ENCODE peak calls at places on chromosomes 6 and 20, in six cellular contexts. One of them, this sample, is unnamed.

GRCh38 chr6:90086517-90086916 is 192.2 kb downstream of the GJA10 start:
- DNase-seq in cardiac muscle cell: no peak
- DNase-seq in heart left ventricle: no peak
- DNase-seq in mammary epithelial cell: peak; percentile 94
- DNase-seq in lower lobe of right lung: no peak
- DNase-seq in CD8-positive, alpha-beta memory T cell: no peak
- DNase-seq in this sample: no peak

GRCh38 chr6:16503919-16504554 is 257.2 kb downstream of the ATXN1 start:
- DNase-seq in cardiac muscle cell: no peak
- DNase-seq in heart left ventricle: no peak
- DNase-seq in mammary epithelial cell: no peak
- DNase-seq in lower lobe of right lung: no peak
- DNase-seq in CD8-positive, alpha-beta memory T cell: peak; percentile 47
- DNase-seq in this sample: no peak

GRCh38 chr6:16748028-16748319 is 13.3 kb downstream of the ATXN1 start:
- DNase-seq in cardiac muscle cell: no peak
- DNase-seq in heart left ventricle: no peak
- DNase-seq in mammary epithelial cell: no peak
- DNase-seq in lower lobe of right lung: no peak
- DNase-seq in CD8-positive, alpha-beta memory T cell: no peak
- DNase-seq in this sample: no peak

GRCh38 chr6:132190097-132190814 is 211.0 kb downstream of the MOXD1 start:
- DNase-seq in cardiac muscle cell: peak; percentile 56
- DNase-seq in heart left ventricle: no peak
- DNase-seq in mammary epithelial cell: peak; percentile 20
- DNase-seq in lower lobe of right lung: no peak
- DNase-seq in CD8-positive, alpha-beta memory T cell: no peak
- DNase-seq in this sample: no peak

GRCh38 chr20:51654060-51654459 is 111.5 kb upstream of the NFATC2 start:
- DNase-seq in cardiac muscle cell: no peak
- DNase-seq in heart left ventricle: no peak
- DNase-seq in mammary epithelial cell: no peak
- DNase-seq in lower lobe of right lung: no peak
- DNase-seq in CD8-positive, alpha-beta memory T cell: no peak
- DNase-seq in this sample: no peak

GRCh38 chr6:95280690-95281273 is 296.6 kb upstream of the MANEA start:
- DNase-seq in cardiac muscle cell: peak; percentile 62
- DNase-seq in heart left ventricle: no peak
- DNase-seq in mammary epithelial cell: no peak
- DNase-seq in lower lobe of right lung: no peak
- DNase-seq in CD8-positive, alpha-beta memory T cell: no peak
- DNase-seq in this sample: no peak

GRCh38 chr6:63523630-63524029 is 48.6 kb upstream of the LOC128125822 start:
- DNase-seq in cardiac muscle cell: no peak
- DNase-seq in heart left ventricle: no peak
- DNase-seq in mammary epithelial cell: no peak
- DNase-seq in lower lobe of right lung: no peak
- DNase-seq in CD8-positive, alpha-beta memory T cell: no peak
- DNase-seq in this sample: no peak

GRCh38 chr20:9270831-9271230 is 201.9 kb downstream of the PLCB4 start:
- DNase-seq in cardiac muscle cell: peak; percentile 80
- DNase-seq in heart left ventricle: no peak
- DNase-seq in mammary epithelial cell: no peak
- DNase-seq in lower lobe of right lung: no peak
- DNase-seq in CD8-positive, alpha-beta memory T cell: no peak
- DNase-seq in this sample: no peak

GRCh38 chr6:86215323-86215722 is 572.6 kb upstream of the SYNCRIP start:
- DNase-seq in cardiac muscle cell: no peak
- DNase-seq in heart left ventricle: no peak
- DNase-seq in mammary epithelial cell: no peak
- DNase-seq in lower lobe of right lung: no peak
- DNase-seq in CD8-positive, alpha-beta memory T cell: no peak
- DNase-seq in this sample: no peak

GRCh38 chr20:24465730-24466129 is 3.7 kb upstream of the SYNDIG1 start:
- DNase-seq in cardiac muscle cell: peak; percentile 60
- DNase-seq in heart left ventricle: peak; percentile 84
- DNase-seq in mammary epithelial cell: peak; percentile 48
- DNase-seq in lower lobe of right lung: no peak
- DNase-seq in CD8-positive, alpha-beta memory T cell: no peak
- DNase-seq in this sample: peak; percentile 72

GRCh38 chr6:24981385-24981758 is 45.6 kb upstream of the RIPOR2 start:
- DNase-seq in cardiac muscle cell: peak; percentile 56
- DNase-seq in heart left ventricle: no peak
- DNase-seq in mammary epithelial cell: no peak
- DNase-seq in lower lobe of right lung: no peak
- DNase-seq in CD8-positive, alpha-beta memory T cell: no peak
- DNase-seq in this sample: no peak

GRCh38 chr20:48916699-48917098 is 4.8 kb upstream of the ARFGEF2 start:
- DNase-seq in cardiac muscle cell: no peak
- DNase-seq in heart left ventricle: no peak
- DNase-seq in mammary epithelial cell: no peak
- DNase-seq in lower lobe of right lung: no peak
- DNase-seq in CD8-positive, alpha-beta memory T cell: no peak
- DNase-seq in this sample: no peak

GRCh38 chr20:45938727-45939438 is 4.4 kb downstream of the PCIF1 start:
- DNase-seq in cardiac muscle cell: no peak
- DNase-seq in heart left ventricle: no peak
- DNase-seq in mammary epithelial cell: no peak
- DNase-seq in lower lobe of right lung: no peak
- DNase-seq in CD8-positive, alpha-beta memory T cell: no peak
- DNase-seq in this sample: no peak

GRCh38 chr20:22471156-22471836 is 113.1 kb downstream of the FOXA2 start:
- DNase-seq in cardiac muscle cell: no peak
- DNase-seq in heart left ventricle: no peak
- DNase-seq in mammary epithelial cell: no peak
- DNase-seq in lower lobe of right lung: no peak
- DNase-seq in CD8-positive, alpha-beta memory T cell: no peak
- DNase-seq in this sample: no peak

GRCh38 chr6:88761237-88762031 is 202.0 kb downstream of the RNGTT start:
- DNase-seq in cardiac muscle cell: no peak
- DNase-seq in heart left ventricle: no peak
- DNase-seq in mammary epithelial cell: no peak
- DNase-seq in lower lobe of right lung: no peak
- DNase-seq in CD8-positive, alpha-beta memory T cell: no peak
- DNase-seq in this sample: no peak

GRCh38 chr6:12010635-12011275 is 1.4 kb upstream of the HIVEP1 start:
- DNase-seq in cardiac muscle cell: no peak
- DNase-seq in heart left ventricle: peak; percentile 86
- DNase-seq in mammary epithelial cell: no peak
- DNase-seq in lower lobe of right lung: peak; percentile 77
- DNase-seq in CD8-positive, alpha-beta memory T cell: no peak
- DNase-seq in this sample: peak; percentile 69

GRCh38 chr20:61306935-61307475 is 54.9 kb downstream of the CDH4 start:
- DNase-seq in cardiac muscle cell: no peak
- DNase-seq in heart left ventricle: no peak
- DNase-seq in mammary epithelial cell: no peak
- DNase-seq in lower lobe of right lung: no peak
- DNase-seq in CD8-positive, alpha-beta memory T cell: no peak
- DNase-seq in this sample: no peak

GRCh38 chr6:110125361-110125760 is 54.1 kb downstream of the WASF1 start:
- DNase-seq in cardiac muscle cell: no peak
- DNase-seq in heart left ventricle: no peak
- DNase-seq in mammary epithelial cell: no peak
- DNase-seq in lower lobe of right lung: no peak
- DNase-seq in CD8-positive, alpha-beta memory T cell: no peak
- DNase-seq in this sample: no peak

GRCh38 chr6:48628316-48628715 is 517.3 kb upstream of the PTCHD4 start:
- DNase-seq in cardiac muscle cell: peak; percentile 6
- DNase-seq in heart left ventricle: no peak
- DNase-seq in mammary epithelial cell: no peak
- DNase-seq in lower lobe of right lung: no peak
- DNase-seq in CD8-positive, alpha-beta memory T cell: no peak
- DNase-seq in this sample: no peak

GRCh38 chr6:136347847-136348246 is 58.2 kb upstream of the BCLAF1 start:
- DNase-seq in cardiac muscle cell: no peak
- DNase-seq in heart left ventricle: no peak
- DNase-seq in mammary epithelial cell: peak; percentile 11
- DNase-seq in lower lobe of right lung: peak; percentile 80
- DNase-seq in CD8-positive, alpha-beta memory T cell: no peak
- DNase-seq in this sample: no peak

GRCh38 chr20:45353746-45354145 is 5.5 kb upstream of the SDC4 start:
- DNase-seq in cardiac muscle cell: no peak
- DNase-seq in heart left ventricle: no peak
- DNase-seq in mammary epithelial cell: no peak
- DNase-seq in lower lobe of right lung: no peak
- DNase-seq in CD8-positive, alpha-beta memory T cell: no peak
- DNase-seq in this sample: no peak

GRCh38 chr6:163432300-163432699 is 17.8 kb downstream of the QKI start:
- DNase-seq in cardiac muscle cell: no peak
- DNase-seq in heart left ventricle: no peak
- DNase-seq in mammary epithelial cell: no peak
- DNase-seq in lower lobe of right lung: no peak
- DNase-seq in CD8-positive, alpha-beta memory T cell: no peak
- DNase-seq in this sample: no peak

GRCh38 chr6:157226026-157226639 is 97.2 kb downstream of the TMEM242 start:
- DNase-seq in cardiac muscle cell: peak; percentile 95
- DNase-seq in heart left ventricle: peak; percentile 49
- DNase-seq in mammary epithelial cell: no peak
- DNase-seq in lower lobe of right lung: no peak
- DNase-seq in CD8-positive, alpha-beta memory T cell: no peak
- DNase-seq in this sample: no peak

DNA sequence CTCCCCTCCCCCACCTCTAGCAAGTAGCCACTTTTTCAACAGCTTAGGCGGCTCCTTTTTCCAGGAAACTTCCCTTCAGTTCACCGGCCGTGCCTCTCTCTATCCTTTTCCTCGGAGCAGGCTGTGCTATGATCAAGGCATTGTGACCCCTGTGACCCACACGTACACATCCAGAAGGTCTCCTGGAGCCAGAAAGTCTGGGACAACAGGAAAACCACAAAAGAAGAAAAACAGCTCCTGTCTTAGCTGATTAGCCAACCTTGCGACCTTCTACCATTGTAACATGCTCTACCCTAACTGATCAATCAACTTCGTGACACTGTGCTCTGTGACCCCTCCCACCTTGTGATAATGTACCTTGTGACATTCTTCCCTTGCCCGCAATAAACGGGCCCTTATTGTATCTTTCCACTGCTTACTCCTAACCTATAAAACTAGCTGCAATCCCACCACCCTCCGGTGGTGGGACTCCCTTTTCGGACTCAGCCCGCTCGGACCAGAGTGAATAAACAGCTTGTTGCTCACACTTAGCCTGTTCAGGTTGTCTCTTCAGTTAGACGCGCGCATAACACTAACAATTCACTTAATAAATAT is 24.2 kb downstream of the ZNF311 start:
- DNase-seq in cardiac muscle cell: peak; percentile 90
- DNase-seq in heart left ventricle: peak; percentile 59
- DNase-seq in mammary epithelial cell: peak; percentile 62
- DNase-seq in lower lobe of right lung: no peak
- DNase-seq in CD8-positive, alpha-beta memory T cell: peak; percentile 57
- DNase-seq in this sample: peak; percentile 53
- H3K27ac ChIP-seq in cardiac muscle cell: peak overlapping the region; percentile 78
- H3K27ac ChIP-seq in heart left ventricle: peak overlapping the region; percentile 44
- H3K27ac ChIP-seq in mammary epithelial cell: peak overlapping the region; percentile 51
- H3K27ac ChIP-seq in lower lobe of right lung: peak overlapping the region; percentile 63
- H3K27ac ChIP-seq in CD8-positive, alpha-beta memory T cell: peak overlapping the region; percentile 77
- H3K27ac ChIP-seq in this sample: peak overlapping the region; percentile 81

GRCh38 chr20:32907886-32908285 is 49.2 kb downstream of the EFCAB8 start:
- DNase-seq in cardiac muscle cell: no peak
- DNase-seq in heart left ventricle: no peak
- DNase-seq in mammary epithelial cell: no peak
- DNase-seq in lower lobe of right lung: no peak
- DNase-seq in CD8-positive, alpha-beta memory T cell: no peak
- DNase-seq in this sample: no peak

GRCh38 chr20:32909896-32910571 is 51.3 kb downstream of the EFCAB8 start:
- DNase-seq in cardiac muscle cell: no peak
- DNase-seq in heart left ventricle: no peak
- DNase-seq in mammary epithelial cell: no peak
- DNase-seq in lower lobe of right lung: peak; percentile 36
- DNase-seq in CD8-positive, alpha-beta memory T cell: no peak
- DNase-seq in this sample: no peak

GRCh38 chr20:32906871-32907495 is 48.3 kb downstream of the EFCAB8 start:
- DNase-seq in cardiac muscle cell: no peak
- DNase-seq in heart left ventricle: no peak
- DNase-seq in mammary epithelial cell: no peak
- DNase-seq in lower lobe of right lung: no peak
- DNase-seq in CD8-positive, alpha-beta memory T cell: no peak
- DNase-seq in this sample: no peak

GRCh38 chr20:32909451-32909850 is 50.7 kb downstream of the EFCAB8 start:
- DNase-seq in cardiac muscle cell: no peak
- DNase-seq in heart left ventricle: no peak
- DNase-seq in mammary epithelial cell: no peak
- DNase-seq in lower lobe of right lung: peak; percentile 7
- DNase-seq in CD8-positive, alpha-beta memory T cell: no peak
- DNase-seq in this sample: no peak

DNA sequence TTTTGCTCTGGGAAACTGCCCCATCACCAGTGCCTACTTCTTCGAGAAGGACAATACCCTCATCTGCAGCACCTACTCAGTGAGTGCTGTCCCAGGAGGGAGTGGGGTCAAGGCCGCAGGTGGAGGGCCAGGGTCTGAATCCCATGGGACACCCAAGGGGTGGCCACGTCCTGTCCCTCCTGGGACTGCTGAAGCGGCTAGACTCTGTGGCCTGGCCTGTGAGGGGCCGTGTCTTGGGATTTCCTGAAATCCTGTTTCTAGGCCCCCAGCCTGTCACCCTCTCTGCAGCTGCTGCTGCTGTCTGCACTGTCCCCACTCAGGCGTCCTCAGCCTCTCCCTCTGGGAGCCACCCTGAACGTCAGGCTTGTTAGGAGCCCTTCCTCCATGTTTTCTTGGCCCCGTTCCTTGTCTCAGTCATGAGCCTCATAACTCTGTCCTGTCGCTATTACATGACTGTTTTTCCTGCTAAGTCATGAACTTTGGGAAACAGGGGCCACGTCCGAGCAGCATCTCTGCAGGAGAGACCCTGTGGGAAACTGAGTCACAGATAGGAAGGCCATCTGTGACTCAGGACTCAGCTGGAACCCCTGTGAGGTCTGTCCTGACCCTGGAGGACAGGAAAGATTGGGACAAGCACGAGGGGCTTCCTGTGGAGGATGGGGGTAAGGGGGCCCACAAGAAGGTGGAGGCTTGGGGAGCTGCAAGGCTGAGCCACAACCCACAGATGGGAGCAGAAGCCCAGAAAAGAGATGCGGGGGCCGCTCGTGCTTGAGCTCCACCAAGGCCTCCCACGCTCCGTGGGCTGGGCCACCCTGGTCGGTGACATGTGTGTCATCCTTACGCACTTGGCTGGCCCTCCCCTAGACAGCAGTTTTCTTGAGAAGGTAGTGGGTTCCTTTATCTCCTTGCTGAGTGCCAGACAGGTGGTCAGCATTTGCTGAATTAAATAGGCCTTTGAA is 49.9 kb downstream of the EFCAB8 start:
- DNase-seq in cardiac muscle cell: no peak
- DNase-seq in heart left ventricle: no peak
- DNase-seq in mammary epithelial cell: no peak
- DNase-seq in lower lobe of right lung: peak; percentile 38
- DNase-seq in CD8-positive, alpha-beta memory T cell: peak; percentile 53
- DNase-seq in this sample: no peak
- H3K4me3 ChIP-seq in cardiac muscle cell: no peak overlapping the region
- H3K4me3 ChIP-seq in heart left ventricle: no peak overlapping the region
- H3K4me3 ChIP-seq in mammary epithelial cell: no peak overlapping the region
- H3K4me3 ChIP-seq in lower lobe of right lung: no peak overlapping the region
- H3K4me3 ChIP-seq in CD8-positive, alpha-beta memory T cell: no peak overlapping the region
- H3K4me3 ChIP-seq in this sample: no peak overlapping the region

GRCh38 chr6:134061440-134061839 is 9.0 kb upstream of the SLC2A12 start:
- DNase-seq in cardiac muscle cell: no peak
- DNase-seq in heart left ventricle: peak; percentile 33
- DNase-seq in mammary epithelial cell: no peak
- DNase-seq in lower lobe of right lung: no peak
- DNase-seq in CD8-positive, alpha-beta memory T cell: no peak
- DNase-seq in this sample: no peak
- H3K27ac ChIP-seq in cardiac muscle cell: no peak overlapping the region
- H3K27ac ChIP-seq in heart left ventricle: peak overlapping the region; percentile 70
- H3K27ac ChIP-seq in mammary epithelial cell: no peak overlapping the region
- H3K27ac ChIP-seq in lower lobe of right lung: no peak overlapping the region
- H3K27ac ChIP-seq in CD8-positive, alpha-beta memory T cell: no peak overlapping the region
- H3K27ac ChIP-seq in this sample: no peak overlapping the region

GRCh38 chr20:39588148-39588757 is 626.1 kb downstream of the DHX35 start:
- DNase-seq in cardiac muscle cell: no peak
- DNase-seq in heart left ventricle: no peak
- DNase-seq in mammary epithelial cell: no peak
- DNase-seq in lower lobe of right lung: no peak
- DNase-seq in CD8-positive, alpha-beta memory T cell: no peak
- DNase-seq in this sample: no peak
- H3K4me3 ChIP-seq in cardiac muscle cell: no peak overlapping the region
- H3K4me3 ChIP-seq in heart left ventricle: no peak overlapping the region
- H3K4me3 ChIP-seq in mammary epithelial cell: no peak overlapping the region
- H3K4me3 ChIP-seq in lower lobe of right lung: no peak overlapping the region
- H3K4me3 ChIP-seq in CD8-positive, alpha-beta memory T cell: no peak overlapping the region
- H3K4me3 ChIP-seq in this sample: no peak overlapping the region

This sample was measured in thyroid gland.